ENCODE peak calls at places on chromosomes 5 and 9, in nine cellular contexts. V is HepG2, K is Panc1, U is A549, Q is GM23338, B is K562, Z is HCT116, W is SK-N-SH, R is GM12878. E is an unnamed sample.

GRCh38 chr9:12775963-12776774 is 1.3 kb downstream of the LURAP1L start:
- DNase-seq in V (peak), K (no peak), U (peak), Q (peak), B (peak), Z (peak), W (peak), R (no peak), E (peak)

GRCh38 chr5:5492087-5492933 is 69.8 kb downstream of the ICE1 start:
- DNase-seq in V (peak), K (peak), U (peak), Q (peak), B (peak), Z (peak), W (peak), R (peak), E (peak)

GRCh38 chr9:130689937-130690700 is 3.5 kb upstream of the EXOSC2 start:
- DNase-seq in V (peak), K (peak), U (peak), Q (peak), B (peak), Z (peak), W (peak), R (peak), E (no peak)

GRCh38 chr5:15452030-15452429 is 48.0 kb upstream of the FBXL7 start:
- DNase-seq in V (no peak), K (no peak), U (no peak), Q (no peak), B (no peak), Z (no peak), W (no peak), R (no peak), E (no peak)

GRCh38 chr5:125043781-125044391 is 297.4 kb upstream of the ZNF608 start:
- DNase-seq in V (no peak), K (no peak), U (peak), Q (no peak), B (no peak), Z (peak), W (peak), R (no peak), E (no peak)

GRCh38 chr5:134131578-134132350 is 17.3 kb downstream of the TCF7 start:
- DNase-seq in V (no peak), K (no peak), U (no peak), Q (no peak), B (no peak), Z (no peak), W (no peak), R (no peak), E (no peak)

GRCh38 chr5:136356747-136357469 is 8.4 kb downstream of the TRPC7 start:
- DNase-seq in V (no peak), K (no peak), U (no peak), Q (no peak), B (no peak), Z (no peak), W (no peak), R (no peak), E (no peak)

GRCh38 chr9:101465330-101465915 is 29.8 kb upstream of the ALDOB start:
- DNase-seq in V (peak), K (no peak), U (peak), Q (peak), B (peak), Z (peak), W (no peak), R (no peak), E (peak)

GRCh38 chr5:168529361-168530234 is 493 bp downstream of the FBLL1 start:
- DNase-seq in V (no peak), K (no peak), U (no peak), Q (peak), B (no peak), Z (no peak), W (peak), R (no peak), E (no peak)

GRCh38 chr5:40841068-40841805 is at the start of gene CARD6:
- DNase-seq in V (no peak), K (no peak), U (peak), Q (no peak), B (peak), Z (no peak), W (no peak), R (no peak), E (peak)

GRCh38 chr5:173857231-173857630 is 30.9 kb upstream of the CPEB4 start:
- DNase-seq in V (no peak), K (no peak), U (no peak), Q (no peak), B (no peak), Z (no peak), W (peak), R (no peak), E (no peak)

GRCh38 chr5:115196161-115196560 is 26.5 kb upstream of the TRIM36 start:
- DNase-seq in V (no peak), K (no peak), U (no peak), Q (no peak), B (no peak), Z (no peak), W (no peak), R (no peak), E (no peak)

GRCh38 chr5:16179511-16179935 is at the start of gene MARCHF11:
- DNase-seq in V (no peak), K (no peak), U (no peak), Q (peak), B (no peak), Z (no peak), W (peak), R (no peak), E (no peak)

GRCh38 chr5:106454651-106455415 is 1215.9 kb downstream of the EFNA5 start:
- DNase-seq in V (peak), K (no peak), U (peak), Q (peak), B (peak), Z (peak), W (peak), R (no peak), E (no peak)

GRCh38 chr9:4421847-4422246 is 68.4 kb upstream of the SLC1A1 start:
- DNase-seq in V (no peak), K (no peak), U (no peak), Q (no peak), B (no peak), Z (no peak), W (no peak), R (no peak), E (no peak)

GRCh38 chr9:123309611-123310010 is 41.2 kb upstream of the STRBP start:
- DNase-seq in V (no peak), K (no peak), U (no peak), Q (no peak), B (no peak), Z (no peak), W (no peak), R (no peak), E (no peak)
- TF ChIP-seq REST in V (no peak), K (no peak), U (no peak), Q (no peak), B (no peak), Z (no peak), W (no peak), R (no peak), E (no peak)

GRCh38 chr9:5492965-5493364 is 17.4 kb upstream of the PDCD1LG2 start:
- DNase-seq in V (peak), K (no peak), U (peak), Q (no peak), B (no peak), Z (no peak), W (no peak), R (no peak), E (no peak)

GRCh38 chr9:5486988-5487387 is 23.3 kb upstream of the PDCD1LG2 start:
- DNase-seq in V (no peak), K (no peak), U (no peak), Q (no peak), B (no peak), Z (no peak), W (no peak), R (no peak), E (no peak)

GRCh38 chr9:5493597-5494511 is 16.5 kb upstream of the PDCD1LG2 start:
- DNase-seq in V (no peak), K (no peak), U (peak), Q (no peak), B (peak), Z (no peak), W (no peak), R (peak), E (peak)

GRCh38 chr9:5488616-5489015 is 21.7 kb upstream of the PDCD1LG2 start:
- DNase-seq in V (no peak), K (no peak), U (no peak), Q (no peak), B (no peak), Z (no peak), W (no peak), R (no peak), E (no peak)

DNA sequence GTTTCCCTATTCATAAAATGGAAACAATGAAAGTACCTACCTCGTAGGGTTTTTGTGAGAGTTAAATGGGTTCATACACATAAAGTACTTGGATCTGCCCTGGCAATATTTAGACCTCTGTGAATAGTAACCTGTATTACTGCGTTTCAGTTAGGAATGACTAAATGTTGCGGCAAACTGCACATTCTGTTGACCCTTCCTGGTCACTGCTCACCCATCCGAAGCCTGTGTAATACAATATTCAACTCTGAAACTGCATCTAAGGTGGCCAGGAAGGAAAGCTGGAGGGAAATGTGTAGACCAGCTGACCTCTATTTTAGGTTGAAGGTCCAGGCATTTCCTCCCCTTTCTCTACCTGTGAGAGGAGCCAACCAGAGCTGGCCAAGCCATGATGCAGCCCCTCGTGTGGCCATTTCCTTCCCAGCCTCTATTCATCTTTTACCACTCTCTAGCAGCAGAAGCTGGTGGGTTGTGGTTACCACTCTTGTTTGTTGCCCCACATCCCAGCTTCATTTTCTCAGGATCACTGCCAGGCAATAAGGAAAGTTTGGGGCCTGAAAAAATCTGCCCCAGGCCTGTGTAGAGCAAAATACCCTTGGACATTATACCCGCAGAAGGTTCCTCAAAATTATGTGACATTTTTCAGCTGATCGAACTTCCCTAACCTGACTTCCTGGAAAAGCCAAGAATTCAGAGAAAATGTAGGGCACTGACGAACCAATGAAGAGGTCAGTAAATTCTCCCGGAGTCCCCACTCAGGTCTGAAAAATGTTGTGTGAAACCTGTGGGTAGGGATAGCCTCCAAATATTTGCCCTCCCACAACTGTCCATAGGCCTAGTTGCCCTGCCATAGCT is 20.5 kb upstream of the PDCD1LG2 start:
- DNase-seq in V (no peak), K (no peak), U (no peak), Q (no peak), B (no peak), Z (no peak), W (no peak), R (no peak), E (no peak)
- H3K4me3 ChIP-seq in V (no peak), K (no peak), U (no peak), Q (no peak), B (no peak), Z (no peak), W (no peak), R (no peak), E (no peak)

GRCh38 chr5:139642891-139643871 is 5.0 kb upstream of the CXXC5 start:
- DNase-seq in V (peak), K (no peak), U (peak), Q (no peak), B (no peak), Z (no peak), W (peak), R (no peak), E (no peak)
- TF ChIP-seq REST in V (no peak), K (no peak), U (no peak), Q (no peak), B (no peak), Z (no peak), W (no peak), R (no peak), E (no peak)

GRCh38 chr9:121266906-121267650 is 884 bp upstream of the GSN start:
- DNase-seq in V (no peak), K (no peak), U (no peak), Q (no peak), B (no peak), Z (no peak), W (no peak), R (no peak), E (no peak)
- H3K4me3 ChIP-seq in V (peak), K (peak), U (peak), Q (peak), B (no peak), Z (peak), W (peak), R (peak), E (no peak)

DNA sequence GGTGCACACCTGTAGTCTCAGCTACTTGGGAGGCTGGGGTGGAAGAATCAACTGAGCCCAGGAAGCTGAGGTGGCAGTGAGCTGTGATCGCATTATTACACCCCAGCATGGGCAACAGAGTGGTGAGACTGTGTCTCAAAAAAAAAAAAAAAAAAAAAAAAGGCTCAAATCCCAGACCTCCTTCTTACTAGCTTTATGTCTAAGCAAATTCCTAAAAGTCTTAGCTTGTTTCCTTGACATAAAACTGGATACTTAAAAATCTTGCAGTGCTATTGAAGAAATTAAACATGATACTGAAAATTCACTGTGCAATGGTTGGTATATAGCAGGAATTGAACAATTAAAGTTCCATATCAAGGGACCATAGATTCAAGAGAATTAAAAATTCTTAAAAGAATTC is 45.0 kb downstream of the PCDHGC5 start:
- DNase-seq in V (no peak), K (no peak), U (no peak), Q (no peak), B (no peak), Z (no peak), W (no peak), R (no peak), E (no peak)
- TF ChIP-seq REST in V (no peak), K (no peak), U (no peak), Q (no peak), B (no peak), Z (no peak), W (no peak), R (no peak), E (no peak)

DNA sequence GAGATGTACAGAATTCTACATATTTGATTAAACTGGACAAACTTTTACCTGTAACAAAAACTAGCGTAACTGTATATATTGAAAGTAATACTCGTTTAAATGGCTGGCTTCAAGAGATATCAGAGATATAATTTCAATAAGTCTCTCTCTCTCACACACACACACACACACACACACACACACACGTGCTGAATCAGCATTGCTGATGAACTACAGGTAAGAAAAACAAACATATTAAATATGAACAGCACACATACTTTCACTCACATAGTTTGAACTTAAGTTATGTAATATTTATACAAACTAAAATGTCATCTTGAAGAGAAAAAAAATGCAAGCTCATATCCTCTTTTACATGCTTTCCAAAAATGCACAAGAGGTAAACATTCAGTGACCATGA is 145.4 kb downstream of the BNC2 start:
- DNase-seq in V (no peak), K (no peak), U (no peak), Q (no peak), B (no peak), Z (no peak), W (no peak), R (no peak), E (no peak)
- H3K4me3 ChIP-seq in V (no peak), K (no peak), U (no peak), Q (no peak), B (no peak), Z (no peak), W (no peak), R (no peak), E (no peak)

GRCh38 chr9:32663741-32664140 is 28.3 kb upstream of the TAF1L start:
- DNase-seq in V (no peak), K (no peak), U (no peak), Q (no peak), B (no peak), Z (no peak), W (no peak), R (no peak), E (no peak)

DNA sequence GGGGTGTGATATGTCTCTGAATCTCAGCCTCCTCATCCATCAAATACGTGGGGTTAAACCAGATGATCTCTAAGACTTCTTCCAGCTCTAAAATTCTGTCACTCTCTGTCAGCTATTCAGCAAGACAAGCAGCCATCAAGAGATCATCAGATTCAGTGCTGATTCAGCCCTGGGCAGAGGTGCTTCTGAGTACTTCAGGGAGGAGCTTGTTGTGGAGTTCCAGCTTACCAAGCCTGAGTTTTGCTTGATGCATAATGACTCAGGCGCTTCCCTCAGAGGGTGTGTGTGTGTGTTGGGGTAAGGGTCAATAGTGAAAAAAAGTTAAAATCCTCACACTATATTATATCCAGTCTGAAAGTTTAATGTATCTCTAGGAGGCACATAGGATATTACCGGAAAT is 29.6 kb upstream of the TAF1L start:
- DNase-seq in V (no peak), K (no peak), U (peak), Q (no peak), B (no peak), Z (no peak), W (no peak), R (no peak), E (no peak)
- TF ChIP-seq REST in V (no peak), K (no peak), U (no peak), Q (no peak), B (no peak), Z (no peak), W (no peak), R (no peak), E (no peak)

GRCh38 chr9:14099737-14100136 is 214.2 kb downstream of the NFIB start:
- DNase-seq in V (no peak), K (no peak), U (no peak), Q (no peak), B (no peak), Z (no peak), W (no peak), R (no peak), E (no peak)

GRCh38 chr9:14106699-14107098 is 207.2 kb downstream of the NFIB start:
- DNase-seq in V (no peak), K (no peak), U (no peak), Q (no peak), B (no peak), Z (no peak), W (no peak), R (no peak), E (no peak)

GRCh38 chr9:14107495-14107894 is 206.4 kb downstream of the NFIB start:
- DNase-seq in V (no peak), K (no peak), U (no peak), Q (no peak), B (no peak), Z (no peak), W (no peak), R (no peak), E (no peak)

GRCh38 chr9:14104501-14104900 is 209.4 kb downstream of the NFIB start:
- DNase-seq in V (no peak), K (no peak), U (no peak), Q (no peak), B (no peak), Z (no peak), W (no peak), R (no peak), E (no peak)

DNA sequence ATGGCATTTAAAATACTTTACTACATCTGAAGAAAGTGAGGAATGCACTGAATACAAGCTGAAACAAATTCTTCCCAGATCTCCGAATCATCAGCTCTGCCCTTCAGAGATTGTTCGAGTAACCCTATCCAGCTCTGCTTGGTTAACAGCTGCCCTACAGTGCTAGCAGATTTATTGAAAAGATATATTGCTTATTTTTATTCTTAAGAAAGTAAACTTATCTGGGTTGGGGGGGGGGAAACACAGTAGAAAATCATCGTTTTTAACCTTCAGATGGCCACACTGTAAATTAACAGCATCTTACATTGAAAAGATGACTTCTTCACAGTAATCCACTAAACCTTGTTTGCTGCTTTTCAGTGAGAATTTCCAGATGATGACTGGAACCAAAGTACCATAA is 210.8 kb downstream of the NFIB start:
- DNase-seq in V (no peak), K (no peak), U (no peak), Q (peak), B (no peak), Z (no peak), W (peak), R (no peak), E (no peak)
- H3K4me3 ChIP-seq in V (no peak), K (no peak), U (no peak), Q (no peak), B (no peak), Z (no peak), W (no peak), R (no peak), E (no peak)

DNA sequence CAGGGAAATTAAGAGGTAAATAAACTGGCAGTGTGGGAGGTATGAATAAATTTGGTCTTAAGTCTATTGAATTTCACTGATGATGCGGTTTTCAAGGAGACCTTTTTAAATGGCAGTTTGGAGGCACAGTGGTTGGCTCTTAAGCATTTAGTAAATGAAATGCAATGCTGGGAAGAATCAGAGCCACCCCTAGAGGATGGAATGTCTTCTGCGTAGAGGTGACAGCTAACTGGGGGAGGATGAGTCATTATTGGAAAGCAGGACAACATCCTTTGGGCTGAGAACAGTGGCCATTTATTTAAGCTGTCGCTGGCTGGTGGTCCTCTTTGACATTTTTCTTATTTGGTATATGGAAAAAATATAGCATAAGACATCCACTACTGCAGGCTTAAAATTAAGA is 163.2 kb downstream of the SH3GL2 start:
- DNase-seq in V (no peak), K (no peak), U (peak), Q (peak), B (no peak), Z (no peak), W (no peak), R (no peak), E (no peak)
- TF ChIP-seq REST in V (no peak), K (no peak), U (no peak), Q (peak), B (no peak), Z (no peak), W (no peak), R (no peak), E (no peak)